ENCODE peak calls at places on chromosomes 3 and 15, in six cellular contexts. V is trophoblast cell, C is IMR-90, N is H9, J is H1, S is mesenchymal stem cell. W is an unnamed sample.

GRCh38 chr3:172260381-172260780 is 187.9 kb downstream of the GHSR start:
- DNase-seq in V (peak; percentile 96), C (peak; percentile 30), N (no peak), J (no peak), S (peak; percentile 50), W (no peak)

GRCh38 chr3:140723576-140723975 is 45.7 kb downstream of the TRIM42 start:
- DNase-seq in V (no peak), C (no peak), N (no peak), J (no peak), S (no peak), W (no peak)

GRCh38 chr3:168085491-168086119 is 10.1 kb downstream of the GOLIM4 start:
- DNase-seq in V (peak; percentile 91), C (no peak), N (no peak), J (no peak), S (no peak), W (no peak)

GRCh38 chr3:187777331-187778046 is 32.2 kb upstream of the BCL6 start:
- DNase-seq in V (peak; percentile 28), C (peak; percentile 27), N (no peak), J (no peak), S (peak; percentile 12), W (no peak)

GRCh38 chr3:88075497-88075896 is 16.4 kb downstream of the ZNF654 start:
- DNase-seq in V (no peak), C (no peak), N (no peak), J (no peak), S (no peak), W (no peak)

GRCh38 chr3:62882676-62883228 is 7.5 kb upstream of the CADPS start:
- DNase-seq in V (no peak), C (no peak), N (no peak), J (no peak), S (no peak), W (no peak)

GRCh38 chr15:32861741-32862140 is 143.9 kb downstream of the GREM1 start:
- DNase-seq in V (peak; percentile 50), C (peak; percentile 73), N (peak; percentile 40), J (peak; percentile 56), S (peak; percentile 77), W (peak; percentile 9)

GRCh38 chr3:68666409-68667193 is 265.7 kb downstream of the TAFA4 start:
- DNase-seq in V (peak; percentile 91), C (no peak), N (no peak), J (no peak), S (peak; percentile 33), W (no peak)

GRCh38 chr3:39287859-39288221 is 8.0 kb upstream of the CX3CR1 start:
- DNase-seq in V (no peak), C (no peak), N (no peak), J (no peak), S (no peak), W (no peak)

GRCh38 chr3:52043750-52044149 is 12.6 kb downstream of the DUSP7 start:
- DNase-seq in V (no peak), C (no peak), N (no peak), J (no peak), S (no peak), W (no peak)
- H3K9me3 ChIP-seq in V (no peaks in the 10 kb centered on the region), C (no peaks in the 10 kb centered on the region), N (no peaks in the 10 kb centered on the region), J (no peaks in the 10 kb centered on the region), S (no peaks in the 10 kb centered on the region), W (no peaks in the 10 kb centered on the region)

GRCh38 chr3:136195258-136196063 is 674 bp downstream of the MSL2 start:
- DNase-seq in V (peak; percentile 75), C (peak; percentile 64), N (peak; percentile 70), J (peak; percentile 85), S (peak; percentile 80), W (peak; percentile 77)
- H2BK120ac ChIP-seq in V (peak overlapping the region; percentile 93), C (peak overlapping the region; percentile 53), N (no peak overlapping the region), J (no peak overlapping the region), S (peak overlapping the region; percentile 100), W (no peak overlapping the region)

DNA sequence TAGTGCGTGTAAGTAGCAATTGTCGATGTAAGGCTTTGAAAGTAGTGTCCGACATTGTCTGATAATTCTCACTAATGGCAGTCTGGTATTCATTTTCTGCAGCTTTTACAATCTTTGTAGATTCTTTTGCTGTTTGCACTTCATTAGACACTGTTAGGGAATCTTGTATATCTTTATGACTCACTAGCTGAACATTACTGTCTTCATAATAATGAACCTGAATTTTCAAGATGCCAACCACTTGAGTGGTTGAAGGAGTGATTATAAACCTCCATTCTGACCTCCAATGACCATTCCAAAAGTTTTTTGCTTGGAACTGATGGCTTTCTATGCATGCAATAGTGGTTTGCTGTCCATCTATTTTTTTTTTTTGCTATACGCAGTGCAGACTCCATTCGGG is 76.4 kb upstream of the MFGE8 start:
- DNase-seq in V (peak; percentile 94), C (peak; percentile 94), N (no peak), J (no peak), S (peak; percentile 84), W (no peak)
- H4K91ac ChIP-seq in V (no peak overlapping the region), C (peak overlapping the region; percentile 95), N (no peak overlapping the region), J (no peak overlapping the region), S (no peak overlapping the region), W (no peak overlapping the region)

DNA sequence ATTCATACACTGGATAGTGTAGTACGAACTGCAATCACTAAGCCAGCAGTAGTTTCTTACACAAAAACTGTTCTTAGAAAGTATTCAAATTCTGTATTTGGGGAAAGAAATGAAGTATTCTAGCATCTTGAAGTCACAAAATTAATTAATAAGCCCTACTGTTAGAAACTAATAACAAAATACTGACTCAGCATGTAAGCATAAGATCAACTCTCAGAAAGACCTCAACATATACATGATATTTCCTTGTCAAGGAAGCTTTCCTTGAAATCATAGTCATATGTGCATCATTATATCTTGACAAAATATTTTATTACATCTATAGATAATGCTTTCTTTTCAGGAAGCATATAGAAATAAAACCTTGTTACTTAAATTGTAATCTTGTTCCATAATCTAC is 115.5 kb upstream of the GOLGA6L6 start:
- DNase-seq in V (no peak), C (no peak), N (no peak), J (no peak), S (no peak), W (no peak)
- H3K9me3 ChIP-seq in V (peaks cover 3% of the 10 kb centered on the region), C (peaks cover 8% of the 10 kb centered on the region), N (peaks cover 88% of the 10 kb centered on the region), J (peaks cover 30% of the 10 kb centered on the region), S (no peaks in the 10 kb centered on the region), W (no peaks in the 10 kb centered on the region)

GRCh38 chr3:25427155-25428002 is 684 bp upstream of the RARB start:
- DNase-seq in V (peak; percentile 9), C (no peak), N (no peak), J (no peak), S (peak; percentile 62), W (no peak)
- H2BK120ac ChIP-seq in V (peak overlapping the region; percentile 78), C (no peak overlapping the region), N (no peak overlapping the region), J (no peak overlapping the region), S (no peak overlapping the region), W (no peak overlapping the region)

GRCh38 chr3:132749786-132750185 is 27.6 kb upstream of the NPHP3 start:
- DNase-seq in V (no peak), C (peak; percentile 19), N (no peak), J (no peak), S (no peak), W (no peak)
- H4K91ac ChIP-seq in V (no peak overlapping the region), C (no peak overlapping the region), N (no peak overlapping the region), J (no peak overlapping the region), S (no peak overlapping the region), W (no peak overlapping the region)

DNA sequence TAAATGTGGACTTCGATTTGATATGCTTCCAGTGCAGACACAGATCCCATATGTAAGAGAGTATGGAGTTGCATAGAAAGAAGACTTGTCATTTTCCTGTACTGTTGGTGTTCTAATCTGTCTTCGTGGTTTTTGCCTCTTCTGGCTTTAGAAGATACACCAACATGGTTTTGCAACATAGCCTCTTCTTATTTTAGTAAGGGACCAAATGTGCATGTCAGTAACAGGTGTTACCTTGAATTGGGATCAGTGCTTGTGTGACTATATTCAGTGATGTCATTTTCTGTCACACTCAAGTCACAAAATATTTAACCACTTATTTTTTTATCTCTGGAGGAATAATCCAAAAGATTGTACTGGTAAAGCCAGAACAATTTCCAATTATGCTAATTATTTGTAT is 140.4 kb downstream of the SNRPN start:
- DNase-seq in V (no peak), C (no peak), N (no peak), J (no peak), S (no peak), W (no peak)
- H3K9me3 ChIP-seq in V (peaks cover 22% of the 10 kb centered on the region), C (peaks cover 24% of the 10 kb centered on the region), N (peaks cover 43% of the 10 kb centered on the region), J (peaks cover 31% of the 10 kb centered on the region), S (peaks cover 97% of the 10 kb centered on the region), W (peaks cover 6% of the 10 kb centered on the region)

W was measured in neuronal stem cell.